ENCODE peak calls at places on chromosomes 16 and 17, in five cellular contexts. W is GM23248, U is OCI-LY7, B is K562, E is osteoblast. P is an unnamed sample.

GRCh38 chr17:37048806-37049205 is 100.1 kb downstream of the AATF start:
- DNase-seq in U (no peak), B (no peak), E (no peak), W (no peak), P (no peak)

GRCh38 chr16:88930716-88931115 is 46.3 kb downstream of the CBFA2T3 start:
- DNase-seq in E (no peak), B (no peak), W (no peak), U (no peak), P (no peak)

GRCh38 chr17:4998666-4999428 is 1.1 kb downstream of the KIF1C start:
- DNase-seq in U (peak; percentile 34), E (peak; percentile 91), W (peak; percentile 38), B (no peak), P (peak; percentile 2)

GRCh38 chr17:53722407-53722806 is 100.3 kb upstream of the KIF2B start:
- DNase-seq in B (peak; percentile 12), W (peak; percentile 93), E (peak; percentile 81), U (no peak), P (peak; percentile 79)

GRCh38 chr17:65294184-65294719 is 157.1 kb downstream of the RGS9 start:
- DNase-seq in U (peak; percentile 67), W (peak; percentile 83), E (peak; percentile 86), B (peak; percentile 69), P (peak; percentile 83)

GRCh38 chr17:1912146-1912545 is 82.3 kb downstream of the RPA1 start:
- DNase-seq in B (no peak), E (peak; percentile 58), W (no peak), U (no peak), P (no peak)

GRCh38 chr17:50660042-50660886 is 25.6 kb downstream of the ABCC3 start:
- DNase-seq in E (peak; percentile 81), W (peak; percentile 69), U (no peak), B (peak; percentile 56), P (peak; percentile 70)

GRCh38 chr16:53651357-53651756 is 52.3 kb downstream of the RPGRIP1L start:
- DNase-seq in W (no peak), E (no peak), B (no peak), U (no peak), P (no peak)

GRCh38 chr17:36602924-36603384 is 1.6 kb downstream of the MRM1 start:
- DNase-seq in E (peak; percentile 91), U (peak; percentile 82), B (peak; percentile 89), W (peak; percentile 71), P (peak; percentile 72)

GRCh38 chr16:76854234-76854633 is 336.8 kb upstream of the MON1B start:
- DNase-seq in W (peak; percentile 0), U (peak; percentile 38), E (no peak), B (no peak), P (peak; percentile 29)

GRCh38 chr16:24246911-24247607 is 9.1 kb upstream of the CACNG3 start:
- DNase-seq in E (no peak), W (no peak), B (no peak), U (no peak), P (no peak)

GRCh38 chr16:85556456-85557082 is 56.6 kb upstream of the GSE1 start:
- DNase-seq in B (peak; percentile 84), U (peak; percentile 69), E (peak; percentile 92), W (peak; percentile 46), P (peak; percentile 29)

GRCh38 chr16:68319185-68319908 is 8.5 kb downstream of the PRMT7 start:
- DNase-seq in B (no peak), U (no peak), E (no peak), W (no peak), P (no peak)

GRCh38 chr16:57764341-57765159 is 29.0 kb downstream of the KATNB1 start:
- DNase-seq in U (peak; percentile 79), B (peak; percentile 97), E (peak; percentile 100), W (peak; percentile 95), P (peak; percentile 82)

GRCh38 chr17:78226752-78227454 is 4.5 kb upstream of the TMEM235 start:
- DNase-seq in B (no peak), E (peak; percentile 81), W (no peak), U (no peak), P (peak; percentile 71)

GRCh38 chr16:3961449-3961849 is 80.9 kb upstream of the CREBBP start:
- DNase-seq in E (peak; percentile 74), B (no peak), U (no peak), W (peak; percentile 79), P (peak; percentile 3)

GRCh38 chr16:651844-652243 is 2.7 kb downstream of the WDR90 start:
- DNase-seq in U (no peak), W (no peak), B (no peak), E (no peak), P (no peak)

GRCh38 chr17:56891751-56892150 is 22.1 kb downstream of the TRIM25 start:
- DNase-seq in U (no peak), W (peak; percentile 39), E (no peak), B (peak; percentile 41), P (no peak)

GRCh38 chr17:81452551-81452950 is 57.3 kb downstream of the BAHCC1 start:
- DNase-seq in B (no peak), W (no peak), E (no peak), U (no peak), P (no peak)

GRCh38 chr17:81453712-81454111 is 58.5 kb downstream of the BAHCC1 start:
- DNase-seq in W (no peak), E (no peak), B (no peak), U (peak; percentile 84), P (no peak)

GRCh38 chr17:81454473-81454872 is 58.1 kb downstream of the ACTG1 start:
- DNase-seq in E (no peak), B (no peak), U (peak; percentile 50), W (no peak), P (no peak)

GRCh38 chr17:81453049-81453448 is 57.8 kb downstream of the BAHCC1 start:
- DNase-seq in E (no peak), W (no peak), U (peak; percentile 59), B (no peak), P (no peak)

DNA sequence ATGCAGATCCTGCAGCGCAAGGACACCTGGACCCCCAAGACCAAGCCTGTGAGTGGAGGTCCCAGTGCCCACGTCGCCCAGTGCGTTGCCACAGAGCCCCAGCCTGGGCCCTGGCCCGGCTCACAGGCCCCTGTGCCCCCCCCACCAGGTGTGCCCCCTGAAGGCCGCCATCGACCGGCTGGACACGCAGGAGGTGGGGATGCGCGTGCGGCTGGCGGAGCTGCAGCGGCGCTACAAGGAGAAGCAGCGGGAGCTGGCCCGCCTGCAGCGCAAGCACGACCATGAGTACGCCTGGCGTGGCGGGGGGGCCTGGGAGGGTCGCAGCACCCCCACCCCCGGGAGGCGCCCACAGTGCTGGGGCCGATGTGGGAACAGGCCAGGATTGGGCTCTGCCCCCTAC is 56.6 kb downstream of the BAHCC1 start:
- DNase-seq in W (no peak), E (no peak), U (no peak), B (no peak), P (no peak)
- H3K79me2 ChIP-seq in W (no peaks in the 10 kb centered on the region), E (no peaks in the 10 kb centered on the region), U (no peaks in the 10 kb centered on the region), B (no peaks in the 10 kb centered on the region), P (no peaks in the 10 kb centered on the region)

GRCh38 chr16:49596699-49597291 is 223.2 kb downstream of the C16orf78 start:
- DNase-seq in W (no peak), B (no peak), E (no peak), U (no peak), P (no peak)
- H2AFZ ChIP-seq in W (no peak overlapping the region), B (no peak overlapping the region), E (peak overlapping the region; percentile 88), U (no peak overlapping the region), P (no peak overlapping the region)

GRCh38 chr17:44940768-44941167 is 6.8 kb downstream of the KIF18B start:
- DNase-seq in E (no peak), B (no peak), W (no peak), U (no peak), P (no peak)
- H3K79me2 ChIP-seq in E (peaks cover 93% of the 10 kb centered on the region), B (peaks cover 69% of the 10 kb centered on the region), W (peaks cover 90% of the 10 kb centered on the region), U (peaks cover 94% of the 10 kb centered on the region), P (peaks cover 93% of the 10 kb centered on the region)

DNA sequence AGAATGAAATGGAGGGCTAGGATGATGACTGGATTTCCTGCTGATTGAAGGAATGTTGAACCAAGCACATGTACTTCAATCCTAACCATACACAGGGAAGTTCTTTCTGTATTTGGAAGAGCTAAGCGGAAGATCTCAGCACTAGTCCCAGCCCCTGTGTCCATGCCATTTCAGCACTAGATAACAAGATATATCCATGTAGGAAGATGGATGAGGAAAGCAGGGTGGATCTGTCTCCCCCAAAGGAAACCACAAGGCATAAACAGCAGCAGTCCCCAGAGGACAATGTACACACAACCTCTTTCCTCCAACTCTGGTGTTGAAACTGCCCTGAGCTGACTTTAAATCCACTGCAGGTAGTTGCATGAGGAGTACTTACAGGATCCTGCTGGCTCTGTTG is 75.1 kb downstream of the GRIN2A start:
- DNase-seq in W (no peak), E (no peak), U (no peak), B (no peak), P (no peak)
- H2AFZ ChIP-seq in W (no peak overlapping the region), E (no peak overlapping the region), U (no peak overlapping the region), B (no peak overlapping the region), P (no peak overlapping the region)

DNA sequence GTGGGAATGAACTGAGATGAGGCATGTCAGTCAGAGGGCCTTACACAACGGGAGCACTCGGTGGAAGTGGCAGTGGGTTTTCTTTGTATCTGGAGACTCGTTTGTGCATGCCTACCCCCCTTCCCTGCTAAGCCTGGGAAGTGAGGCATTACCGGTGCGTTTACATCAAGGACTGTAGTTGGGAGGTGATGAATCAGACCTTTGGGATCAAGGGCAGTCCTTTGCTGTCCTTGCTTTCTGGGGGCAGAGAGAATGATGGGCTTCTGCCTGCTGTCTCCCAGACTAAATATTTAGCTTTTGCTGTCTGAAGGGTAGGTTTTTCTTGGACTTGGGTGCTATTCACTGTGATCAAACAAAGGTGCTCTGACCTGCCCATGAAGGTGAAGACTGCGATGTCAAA is 83.0 kb downstream of the WWP2 start:
- DNase-seq in B (no peak), E (peak; percentile 66), W (no peak), U (no peak), P (no peak)
- H3K79me2 ChIP-seq in B (no peaks in the 10 kb centered on the region), E (no peaks in the 10 kb centered on the region), W (no peaks in the 10 kb centered on the region), U (no peaks in the 10 kb centered on the region), P (no peaks in the 10 kb centered on the region)

GRCh38 chr17:48247038-48247437 is 139.5 kb downstream of the SNX11 start:
- DNase-seq in U (no peak), E (no peak), W (peak; percentile 9), B (no peak), P (no peak)

GRCh38 chr17:48246623-48247022 is 139.1 kb downstream of the SNX11 start:
- DNase-seq in U (no peak), B (peak; percentile 43), W (peak; percentile 46), E (no peak), P (peak; percentile 50)

GRCh38 chr17:48244814-48245213 is 137.2 kb downstream of the SNX11 start:
- DNase-seq in W (peak; percentile 36), E (no peak), B (peak; percentile 73), U (no peak), P (peak; percentile 81)

GRCh38 chr17:48241770-48242497 is 134.4 kb downstream of the SNX11 start:
- DNase-seq in W (no peak), B (no peak), U (no peak), E (no peak), P (no peak)

DNA sequence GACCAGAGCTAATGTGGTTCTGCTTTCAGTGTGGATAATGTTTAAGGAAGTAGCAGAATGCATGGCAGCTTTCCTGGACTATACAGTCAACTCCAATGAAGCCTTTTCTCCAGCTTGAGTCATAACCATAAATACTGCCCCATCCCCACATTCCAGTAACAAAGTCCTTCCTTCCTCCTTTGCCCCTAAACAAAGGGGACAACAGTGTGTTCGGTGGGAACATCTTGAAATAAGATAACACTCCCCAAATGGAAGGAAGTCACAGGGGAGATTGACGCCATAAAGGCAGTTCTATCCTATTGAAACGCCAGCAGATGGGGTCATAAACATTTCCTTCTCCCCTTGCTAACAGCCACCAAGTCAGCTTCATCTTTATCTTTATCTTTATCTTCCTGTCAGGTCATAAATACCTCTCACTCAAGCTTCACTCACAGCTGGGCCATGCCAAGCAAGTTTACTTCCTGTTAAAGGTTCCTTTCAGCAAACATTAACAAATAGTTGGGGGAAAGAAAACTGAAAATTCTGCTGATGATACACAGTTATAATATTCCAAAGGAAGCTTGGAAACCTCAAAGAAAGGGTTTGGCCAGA is 136.7 kb downstream of the SNX11 start:
- DNase-seq in U (peak; percentile 29), B (peak; percentile 61), W (peak; percentile 74), E (no peak), P (peak; percentile 98)
- H2AFZ ChIP-seq in U (peak overlapping the region; percentile 73), B (peak overlapping the region; percentile 87), W (peak overlapping the region; percentile 35), E (peak overlapping the region; percentile 6), P (peak overlapping the region; percentile 38)

GRCh38 chr17:72463287-72464102 is 342.7 kb downstream of the SOX9 start:
- DNase-seq in B (no peak), W (no peak), U (no peak), E (no peak), P (no peak)
- H3K79me2 ChIP-seq in B (no peaks in the 10 kb centered on the region), W (peaks cover 37% of the 10 kb centered on the region), U (no peaks in the 10 kb centered on the region), E (peaks cover 12% of the 10 kb centered on the region), P (peaks cover 89% of the 10 kb centered on the region)

P was measured in PC-3.